ENCODE peak calls at places on chromosome 6, in six cellular contexts. A is OCI-LY7; I is fibroblast of lung; K is CD8-positive, alpha-beta T cell; H is left ventricle myocardium inferior; E is IMR-90. Q is an unnamed sample. For H3K4me1, the result is how much of the 10 kb centered on the place peaks cover.

GRCh38 chr6:105322499-105323231 is 80.2 kb downstream of the PREP start:
- DNase-seq in A (no peak), I (no peak), K (no peak), H (no peak), E (no peak), Q (no peak)

GRCh38 chr6:97068211-97068610 is 143.7 kb downstream of the KLHL32 start:
- DNase-seq in A (peak), I (peak), K (no peak), H (no peak), E (peak), Q (no peak)

GRCh38 chr6:42742116-42742894 is 3.6 kb downstream of the TBCC start:
- DNase-seq in A (peak), I (peak), K (no peak), H (no peak), E (peak), Q (no peak)

GRCh38 chr6:3990692-3991491 is 88.0 kb downstream of the FAM217A start:
- DNase-seq in A (peak), I (peak), K (peak), H (peak), E (peak), Q (peak)

GRCh38 chr6:168333039-168333438 is 13.5 kb upstream of the DACT2 start:
- DNase-seq in A (peak), I (no peak), K (no peak), H (no peak), E (no peak), Q (peak)

GRCh38 chr6:100488231-100488630 is 23.5 kb upstream of the SIM1 start:
- DNase-seq in A (no peak), I (no peak), K (no peak), H (no peak), E (no peak), Q (no peak)

GRCh38 chr6:157305676-157306653 is 17.4 kb downstream of the TMEM242 start:
- DNase-seq in A (no peak), I (no peak), K (no peak), H (no peak), E (no peak), Q (no peak)

GRCh38 chr6:75402296-75402695 is 91.3 kb downstream of the FILIP1 start:
- DNase-seq in A (no peak), I (peak), K (no peak), H (peak), E (peak), Q (no peak)

GRCh38 chr6:137536104-137536773 is 42.0 kb upstream of the OLIG3 start:
- DNase-seq in A (no peak), I (no peak), K (peak), H (no peak), E (no peak), Q (no peak)

GRCh38 chr6:97240222-97240621 is 42.8 kb downstream of the MMS22L start:
- DNase-seq in A (no peak), I (peak), K (no peak), H (no peak), E (peak), Q (no peak)

GRCh38 chr6:28383235-28384142 is 16.1 kb downstream of the ZSCAN12 start:
- DNase-seq in A (no peak), I (peak), K (peak), H (peak), E (peak), Q (peak)

GRCh38 chr6:160276126-160276525 is 17.5 kb upstream of the SLC22A2 start:
- DNase-seq in A (no peak), I (no peak), K (no peak), H (no peak), E (no peak), Q (no peak)

GRCh38 chr6:122068291-122068769 is 331.1 kb upstream of the HSF2 start:
- DNase-seq in A (no peak), I (no peak), K (no peak), H (no peak), E (no peak), Q (no peak)

GRCh38 chr6:55833284-55833683 is 42.1 kb downstream of the BMP5 start:
- DNase-seq in A (no peak), I (no peak), K (no peak), H (no peak), E (no peak), Q (no peak)

GRCh38 chr6:3565291-3565690 is 108.4 kb upstream of the SLC22A23 start:
- DNase-seq in A (no peak), I (no peak), K (no peak), H (no peak), E (no peak), Q (no peak)

GRCh38 chr6:169722362-169723199 is 1.7 kb downstream of the PHF10 start:
- DNase-seq in A (peak), I (peak), K (peak), H (peak), E (peak), Q (peak)

GRCh38 chr6:43796910-43797890 is 27.2 kb downstream of the VEGFA start:
- DNase-seq in A (no peak), I (no peak), K (no peak), H (no peak), E (no peak), Q (no peak)

GRCh38 chr6:4299476-4299875 is 164.1 kb upstream of the ECI2 start:
- DNase-seq in A (no peak), I (no peak), K (no peak), H (no peak), E (no peak), Q (no peak)

GRCh38 chr6:39917981-39918380 is 16.3 kb downstream of the MOCS1 start:
- DNase-seq in A (no peak), I (no peak), K (no peak), H (no peak), E (no peak), Q (no peak)

GRCh38 chr6:159979136-159979874 is 10.4 kb downstream of the IGF2R start:
- DNase-seq in A (peak), I (peak), K (peak), H (no peak), E (peak), Q (no peak)

GRCh38 chr6:29947292-29947980 is 5.1 kb downstream of the HLA-A start:
- DNase-seq in A (no peak), I (no peak), K (no peak), H (no peak), E (no peak), Q (no peak)

GRCh38 chr6:108872001-108872974 is 24.1 kb downstream of the ARMC2 start:
- DNase-seq in A (peak), I (no peak), K (peak), H (no peak), E (no peak), Q (no peak)

GRCh38 chr6:9537381-9537780 is 877.5 kb downstream of the TFAP2A start:
- DNase-seq in A (no peak), I (peak), K (no peak), H (no peak), E (peak), Q (no peak)

GRCh38 chr6:128919831-128920230 is 36.9 kb downstream of the LAMA2 start:
- DNase-seq in A (no peak), I (no peak), K (no peak), H (no peak), E (no peak), Q (no peak)

GRCh38 chr6:32967151-32968091 is 973 bp upstream of the BRD2 start:
- DNase-seq in A (peak), I (peak), K (no peak), H (no peak), E (peak), Q (no peak)

GRCh38 chr6:6788394-6789020 is 200.0 kb downstream of the LY86 start:
- DNase-seq in A (peak), I (no peak), K (no peak), H (no peak), E (no peak), Q (no peak)

GRCh38 chr6:142551145-142551811 is 249.5 kb downstream of the ADGRG6 start:
- DNase-seq in A (no peak), I (peak), K (peak), H (no peak), E (no peak), Q (no peak)

GRCh38 chr6:168155821-168156741 is 77.1 kb upstream of the FRMD1 start:
- DNase-seq in A (no peak), I (peak), K (no peak), H (no peak), E (no peak), Q (no peak)

GRCh38 chr6:21712213-21712612 is 118.7 kb downstream of the SOX4 start:
- DNase-seq in A (no peak), I (no peak), K (no peak), H (no peak), E (no peak), Q (no peak)

GRCh38 chr6:109118337-109118736 is 23.0 kb downstream of the CEP57L1 start:
- DNase-seq in A (no peak), I (no peak), K (no peak), H (no peak), E (no peak), Q (no peak)

GRCh38 chr6:44932651-44933091 is 395.5 kb upstream of the RUNX2 start:
- DNase-seq in A (no peak), I (no peak), K (peak), H (no peak), E (no peak), Q (no peak)

GRCh38 chr6:71289802-71290175 is 1.2 kb downstream of the OGFRL1 start:
- DNase-seq in A (no peak), I (no peak), K (no peak), H (no peak), E (no peak), Q (no peak)

GRCh38 chr6:152598858-152599537 is 38.2 kb downstream of the SYNE1 start:
- DNase-seq in A (no peak), I (no peak), K (no peak), H (no peak), E (peak), Q (no peak)

GRCh38 chr6:45576648-45577624 is 199.2 kb upstream of the SUPT3H start:
- DNase-seq in A (no peak), I (peak), K (no peak), H (peak), E (no peak), Q (no peak)

GRCh38 chr6:159887146-159887545 is 3.6 kb upstream of the MAS1 start:
- DNase-seq in A (no peak), I (no peak), K (no peak), H (no peak), E (no peak), Q (no peak)

GRCh38 chr6:77813090-77813489 is 160.3 kb downstream of the MEI4 start:
- DNase-seq in A (no peak), I (no peak), K (no peak), H (no peak), E (no peak), Q (no peak)

GRCh38 chr6:135411339-135411738 is 86.2 kb downstream of the AHI1 start:
- DNase-seq in A (peak), I (no peak), K (no peak), H (no peak), E (no peak), Q (no peak)
- TF ChIP-seq CTCF in A (peak), I (no peak), K (no peak), H (no peak), E (peak), Q (no peak)

GRCh38 chr6:11700118-11700718 is 78.4 kb downstream of the ADTRP start:
- DNase-seq in A (peak), I (peak), K (no peak), H (no peak), E (peak), Q (no peak)
- H3K4me1 ChIP-seq in A (under half), I (under half), K (under half), H (under half), E (under half), Q (under half)

GRCh38 chr6:51844391-51844735 is 243.1 kb downstream of the PKHD1 start:
- DNase-seq in A (no peak), I (no peak), K (no peak), H (no peak), E (no peak), Q (no peak)
- TF ChIP-seq CTCF in A (peak), I (no peak), K (no peak), H (no peak), E (no peak), Q (no peak)

GRCh38 chr6:124995131-124995530 is 32.9 kb downstream of the RNF217 start:
- DNase-seq in A (no peak), I (peak), K (no peak), H (no peak), E (no peak), Q (no peak)

GRCh38 chr6:124997196-124997875 is 35.1 kb downstream of the RNF217 start:
- DNase-seq in A (no peak), I (no peak), K (no peak), H (no peak), E (no peak), Q (no peak)

GRCh38 chr6:124995645-124996325 is 33.5 kb downstream of the RNF217 start:
- DNase-seq in A (no peak), I (no peak), K (no peak), H (no peak), E (no peak), Q (no peak)

GRCh38 chr6:124994648-124995047 is 32.4 kb downstream of the RNF217 start:
- DNase-seq in A (no peak), I (no peak), K (no peak), H (no peak), E (no peak), Q (no peak)

GRCh38 chr6:124996411-124996810 is 34.2 kb downstream of the RNF217 start:
- DNase-seq in A (no peak), I (no peak), K (no peak), H (no peak), E (no peak), Q (no peak)
- H3K4me1 ChIP-seq in A (under half), I (under half), K (under half), H (under half), E (under half), Q (under half)

GRCh38 chr6:84691978-84692623 is 72.3 kb downstream of the TBX18 start:
- DNase-seq in A (no peak), I (no peak), K (no peak), H (no peak), E (no peak), Q (no peak)
- TF ChIP-seq CTCF in A (no peak), I (no peak), K (no peak), H (no peak), E (no peak), Q (no peak)

DNA sequence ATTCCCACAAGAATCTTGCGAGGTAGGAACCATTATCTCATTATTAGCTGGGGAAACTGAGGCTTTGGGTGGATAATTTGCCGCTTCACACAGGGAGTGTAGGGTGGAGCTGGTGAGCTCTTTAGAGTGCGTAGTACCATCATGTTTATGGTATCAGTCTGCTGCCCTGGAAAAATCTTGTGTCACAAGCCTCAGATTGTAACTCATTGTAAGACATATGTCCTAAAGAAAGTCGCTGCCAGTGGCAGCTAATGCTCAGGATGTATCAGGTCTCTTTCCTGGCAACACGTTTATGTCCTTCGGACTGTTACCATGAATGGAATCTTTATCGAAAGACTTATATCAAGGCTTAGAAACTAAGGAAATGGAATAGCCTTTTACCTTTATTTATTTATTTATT is 1.9 kb downstream of the ZFAND3 start:
- DNase-seq in A (no peak), I (no peak), K (no peak), H (no peak), E (no peak), Q (no peak)
- H3K4me1 ChIP-seq in A (under half), I (under half), K (under half), H (half or more), E (under half), Q (under half)

GRCh38 chr6:83804886-83805285 is 48.3 kb upstream of the RIPPLY2 start:
- DNase-seq in A (no peak), I (no peak), K (no peak), H (no peak), E (no peak), Q (no peak)

GRCh38 chr6:83808005-83808404 is 45.2 kb upstream of the RIPPLY2 start:
- DNase-seq in A (no peak), I (no peak), K (no peak), H (no peak), E (no peak), Q (no peak)

GRCh38 chr6:83812595-83812994 is 40.6 kb upstream of the RIPPLY2 start:
- DNase-seq in A (no peak), I (no peak), K (no peak), H (no peak), E (no peak), Q (no peak)

GRCh38 chr6:83808926-83809325 is 44.2 kb upstream of the RIPPLY2 start:
- DNase-seq in A (no peak), I (no peak), K (no peak), H (no peak), E (no peak), Q (no peak)
- TF ChIP-seq CTCF in A (no peak), I (no peak), K (no peak), H (no peak), E (no peak), Q (no peak)

GRCh38 chr6:52893803-52894202 is 15.7 kb downstream of the GSTA3 start:
- DNase-seq in A (no peak), I (no peak), K (no peak), H (no peak), E (no peak), Q (no peak)
- H3K4me1 ChIP-seq in A (under half), I (under half), K (under half), H (under half), E (under half), Q (under half)

DNA sequence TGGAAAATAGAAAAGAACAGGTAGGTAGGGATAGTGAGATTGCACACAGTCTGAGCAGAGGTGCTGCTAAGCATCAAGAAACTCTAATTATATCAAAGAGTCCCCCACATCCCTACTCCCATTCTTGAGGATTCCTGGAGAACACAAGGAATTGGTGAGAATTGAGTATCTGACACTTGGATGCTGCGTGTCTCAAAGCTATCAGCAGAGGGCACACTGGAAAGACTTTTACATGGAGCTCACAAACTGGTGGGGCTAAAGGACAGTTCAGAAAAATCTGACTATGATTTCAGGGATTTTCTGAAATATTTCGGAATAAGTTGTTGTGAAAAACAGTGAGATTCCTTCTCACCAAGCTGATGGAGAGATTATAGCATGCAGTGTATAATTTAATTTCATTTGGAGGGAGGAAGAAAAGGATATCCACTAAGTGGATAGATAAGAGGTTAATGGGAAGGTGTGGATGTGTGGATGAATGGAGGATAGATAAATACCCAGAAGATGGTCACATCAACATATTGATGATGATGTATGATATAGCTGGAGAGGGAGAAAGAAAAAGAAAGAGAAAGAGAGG is 215.4 kb upstream of the DEFB112 start:
- DNase-seq in A (no peak), I (no peak), K (no peak), H (no peak), E (no peak), Q (no peak)
- TF ChIP-seq CTCF in A (peak), I (no peak), K (no peak), H (no peak), E (peak), Q (no peak)

GRCh38 chr6:31691078-31691463 is 10.2 kb upstream of the LY6G5C start:
- DNase-seq in A (no peak), I (no peak), K (no peak), H (no peak), E (no peak), Q (no peak)
- H3K4me1 ChIP-seq in A (under half), I (under half), K (under half), H (under half), E (under half), Q (under half)